ENCODE peak calls at places on chromosomes 13 and 19, in ten cellular contexts. One of them, this sample, is unnamed.
A peak's percentile ranks its signal among the peaks of the same experiment; 100 is the strongest.

GRCh38 chr19:35247526-35248309 is 1.1 kb upstream of the LSR start:
- DNase-seq in HepG2: peak; percentile 87
- DNase-seq in heart left ventricle: peak; percentile 51
- DNase-seq in K562: peak; percentile 92
- DNase-seq in esophagus squamous epithelium: no peak
- DNase-seq in uterus: no peak
- DNase-seq in right lobe of liver: peak; percentile 85
- DNase-seq in tibial nerve: no peak
- DNase-seq in body of pancreas: peak; percentile 96
- DNase-seq in Peyer's patch: peak; percentile 92
- DNase-seq in this sample: peak; percentile 86

GRCh38 chr19:14023404-14024235 is 4.3 kb upstream of the RLN3 start:
- DNase-seq in HepG2: peak; percentile 85
- DNase-seq in heart left ventricle: peak; percentile 46
- DNase-seq in K562: peak; percentile 87
- DNase-seq in esophagus squamous epithelium: no peak
- DNase-seq in uterus: peak; percentile 30
- DNase-seq in right lobe of liver: peak; percentile 72
- DNase-seq in tibial nerve: no peak
- DNase-seq in body of pancreas: peak; percentile 64
- DNase-seq in Peyer's patch: peak; percentile 72
- DNase-seq in this sample: no peak

GRCh38 chr13:20713751-20714150 is 10.3 kb downstream of the IL17D start:
- DNase-seq in HepG2: no peak
- DNase-seq in heart left ventricle: no peak
- DNase-seq in K562: no peak
- DNase-seq in esophagus squamous epithelium: no peak
- DNase-seq in uterus: no peak
- DNase-seq in right lobe of liver: no peak
- DNase-seq in tibial nerve: no peak
- DNase-seq in body of pancreas: no peak
- DNase-seq in Peyer's patch: no peak
- DNase-seq in this sample: no peak

GRCh38 chr19:46324277-46324676 is 22.6 kb upstream of the PPP5C start:
- DNase-seq in HepG2: no peak
- DNase-seq in heart left ventricle: no peak
- DNase-seq in K562: no peak
- DNase-seq in esophagus squamous epithelium: no peak
- DNase-seq in uterus: no peak
- DNase-seq in right lobe of liver: no peak
- DNase-seq in tibial nerve: no peak
- DNase-seq in body of pancreas: no peak
- DNase-seq in Peyer's patch: no peak
- DNase-seq in this sample: no peak

GRCh38 chr19:17582613-17583012 is 27.2 kb downstream of the COLGALT1 start:
- DNase-seq in HepG2: no peak
- DNase-seq in heart left ventricle: no peak
- DNase-seq in K562: no peak
- DNase-seq in esophagus squamous epithelium: no peak
- DNase-seq in uterus: no peak
- DNase-seq in right lobe of liver: no peak
- DNase-seq in tibial nerve: no peak
- DNase-seq in body of pancreas: no peak
- DNase-seq in Peyer's patch: no peak
- DNase-seq in this sample: no peak

GRCh38 chr13:80705371-80706163 is 364.6 kb upstream of the SPRY2 start:
- DNase-seq in HepG2: no peak
- DNase-seq in heart left ventricle: no peak
- DNase-seq in K562: no peak
- DNase-seq in esophagus squamous epithelium: no peak
- DNase-seq in uterus: no peak
- DNase-seq in right lobe of liver: no peak
- DNase-seq in tibial nerve: no peak
- DNase-seq in body of pancreas: no peak
- DNase-seq in Peyer's patch: no peak
- DNase-seq in this sample: no peak

GRCh38 chr13:52850396-52851152 is 2.1 kb upstream of the PCDH8 start:
- DNase-seq in HepG2: peak; percentile 25
- DNase-seq in heart left ventricle: peak; percentile 71
- DNase-seq in K562: peak; percentile 3
- DNase-seq in esophagus squamous epithelium: no peak
- DNase-seq in uterus: peak; percentile 26
- DNase-seq in right lobe of liver: peak; percentile 68
- DNase-seq in tibial nerve: peak; percentile 54
- DNase-seq in body of pancreas: peak; percentile 72
- DNase-seq in Peyer's patch: peak; percentile 62
- DNase-seq in this sample: peak; percentile 32

GRCh38 chr13:31920301-31920818 is 111.2 kb upstream of the FRY start:
- DNase-seq in HepG2: no peak
- DNase-seq in heart left ventricle: no peak
- DNase-seq in K562: no peak
- DNase-seq in esophagus squamous epithelium: no peak
- DNase-seq in uterus: no peak
- DNase-seq in right lobe of liver: no peak
- DNase-seq in tibial nerve: peak; percentile 21
- DNase-seq in body of pancreas: no peak
- DNase-seq in Peyer's patch: no peak
- DNase-seq in this sample: no peak

GRCh38 chr13:46716821-46717220 is 80.1 kb downstream of the ESD start:
- DNase-seq in HepG2: no peak
- DNase-seq in heart left ventricle: no peak
- DNase-seq in K562: no peak
- DNase-seq in esophagus squamous epithelium: no peak
- DNase-seq in uterus: no peak
- DNase-seq in right lobe of liver: no peak
- DNase-seq in tibial nerve: no peak
- DNase-seq in body of pancreas: no peak
- DNase-seq in Peyer's patch: no peak
- DNase-seq in this sample: no peak

DNA sequence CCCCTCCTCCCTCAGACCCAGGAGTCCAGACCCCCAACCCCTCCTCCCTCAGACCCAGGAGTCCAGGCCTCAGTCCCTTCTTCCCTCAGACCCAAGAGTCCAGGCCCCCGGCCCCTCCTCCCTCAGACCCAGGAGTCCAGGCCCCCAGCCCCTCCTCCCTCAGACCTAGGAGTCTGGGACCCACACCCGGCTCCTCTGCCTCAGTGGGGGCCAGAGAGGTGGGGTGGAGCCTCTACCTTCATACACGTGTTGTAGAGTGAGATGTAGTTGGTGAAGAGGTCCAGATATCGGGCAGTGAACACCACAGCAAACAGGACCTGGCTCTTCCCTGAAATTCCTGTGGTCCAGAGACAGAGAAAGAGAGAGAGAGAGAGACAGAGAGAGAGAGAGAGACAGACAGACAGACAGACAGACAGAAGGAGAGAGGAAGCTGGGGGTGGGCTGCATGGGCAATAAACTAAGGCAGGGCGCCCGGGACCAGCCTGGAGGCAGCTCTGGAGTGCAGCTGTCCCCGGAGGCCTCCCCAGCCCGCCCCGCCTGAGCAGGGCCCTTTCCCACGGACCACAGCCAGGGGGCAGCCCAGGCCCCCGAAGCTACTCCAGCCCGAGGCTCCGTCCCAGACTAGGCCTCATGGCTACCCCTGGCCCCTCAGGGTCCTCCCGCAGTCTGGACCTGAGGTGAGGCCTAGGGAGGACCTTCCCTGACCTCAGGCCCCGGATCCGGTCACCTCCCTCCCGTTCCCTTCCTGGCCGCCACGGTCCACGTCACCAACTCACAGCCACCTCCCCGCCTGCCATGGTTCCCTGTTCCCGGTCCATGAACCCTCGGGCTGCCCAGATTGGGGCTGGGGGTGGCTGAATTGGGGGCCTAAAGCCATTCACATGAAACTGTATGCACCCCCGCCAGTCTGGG is 907 bp downstream of the KDELR1 start:
- DNase-seq in HepG2: peak; percentile 44
- DNase-seq in heart left ventricle: peak; percentile 63
- DNase-seq in K562: peak; percentile 82
- DNase-seq in esophagus squamous epithelium: no peak
- DNase-seq in uterus: peak; percentile 42
- DNase-seq in right lobe of liver: peak; percentile 69
- DNase-seq in tibial nerve: peak; percentile 40
- DNase-seq in body of pancreas: peak; percentile 68
- DNase-seq in Peyer's patch: peak; percentile 79
- DNase-seq in this sample: peak; percentile 67
- TF ChIP-seq POLR2A in HepG2: peak; percentile 52
- TF ChIP-seq POLR2A in heart left ventricle: peak; percentile 11
- TF ChIP-seq POLR2A in K562: no peak
- TF ChIP-seq POLR2A in esophagus squamous epithelium: no peak
- TF ChIP-seq POLR2A in uterus: no peak
- TF ChIP-seq POLR2A in right lobe of liver: peak; percentile 23
- TF ChIP-seq POLR2A in tibial nerve: no peak
- TF ChIP-seq POLR2A in body of pancreas: peak; percentile 42
- TF ChIP-seq POLR2A in Peyer's patch: no peak
- TF ChIP-seq POLR2A in this sample: no peak

GRCh38 chr19:52532480-52532879 is 5.0 kb downstream of the ZNF808 start:
- DNase-seq in HepG2: no peak
- DNase-seq in heart left ventricle: no peak
- DNase-seq in K562: no peak
- DNase-seq in esophagus squamous epithelium: no peak
- DNase-seq in uterus: no peak
- DNase-seq in right lobe of liver: no peak
- DNase-seq in tibial nerve: no peak
- DNase-seq in body of pancreas: no peak
- DNase-seq in Peyer's patch: no peak
- DNase-seq in this sample: no peak
- H3K4me1 ChIP-seq in HepG2: peaks cover 10% of the 10 kb centered on the region
- H3K4me1 ChIP-seq in heart left ventricle: peaks cover 5% of the 10 kb centered on the region
- H3K4me1 ChIP-seq in K562: peaks cover 5% of the 10 kb centered on the region
- H3K4me1 ChIP-seq in esophagus squamous epithelium: peaks cover 38% of the 10 kb centered on the region
- H3K4me1 ChIP-seq in uterus: no peaks in the 10 kb centered on the region
- H3K4me1 ChIP-seq in right lobe of liver: no peaks in the 10 kb centered on the region
- H3K4me1 ChIP-seq in tibial nerve: peaks cover 6% of the 10 kb centered on the region
- H3K4me1 ChIP-seq in body of pancreas: peaks cover 16% of the 10 kb centered on the region
- H3K4me1 ChIP-seq in Peyer's patch: peaks cover 6% of the 10 kb centered on the region
- H3K4me1 ChIP-seq in this sample: no peaks in the 10 kb centered on the region

GRCh38 chr19:39533003-39533512 is 406 bp upstream of the EID2B start:
- DNase-seq in HepG2: no peak
- DNase-seq in heart left ventricle: no peak
- DNase-seq in K562: no peak
- DNase-seq in esophagus squamous epithelium: no peak
- DNase-seq in uterus: no peak
- DNase-seq in right lobe of liver: no peak
- DNase-seq in tibial nerve: no peak
- DNase-seq in body of pancreas: no peak
- DNase-seq in Peyer's patch: peak; percentile 25
- DNase-seq in this sample: no peak
- TF ChIP-seq POLR2A in HepG2: no peak
- TF ChIP-seq POLR2A in heart left ventricle: no peak
- TF ChIP-seq POLR2A in K562: no peak
- TF ChIP-seq POLR2A in esophagus squamous epithelium: no peak
- TF ChIP-seq POLR2A in uterus: no peak
- TF ChIP-seq POLR2A in right lobe of liver: no peak
- TF ChIP-seq POLR2A in tibial nerve: no peak
- TF ChIP-seq POLR2A in body of pancreas: no peak
- TF ChIP-seq POLR2A in Peyer's patch: no peak
- TF ChIP-seq POLR2A in this sample: no peak

GRCh38 chr13:98514268-98514667 is 62.6 kb downstream of the STK24 start:
- DNase-seq in HepG2: no peak
- DNase-seq in heart left ventricle: no peak
- DNase-seq in K562: no peak
- DNase-seq in esophagus squamous epithelium: no peak
- DNase-seq in uterus: no peak
- DNase-seq in right lobe of liver: no peak
- DNase-seq in tibial nerve: no peak
- DNase-seq in body of pancreas: no peak
- DNase-seq in Peyer's patch: no peak
- DNase-seq in this sample: no peak
- H3K4me1 ChIP-seq in HepG2: peaks cover 36% of the 10 kb centered on the region
- H3K4me1 ChIP-seq in heart left ventricle: peaks cover 18% of the 10 kb centered on the region
- H3K4me1 ChIP-seq in K562: peaks cover 15% of the 10 kb centered on the region
- H3K4me1 ChIP-seq in esophagus squamous epithelium: peaks cover 89% of the 10 kb centered on the region
- H3K4me1 ChIP-seq in uterus: peaks cover 5% of the 10 kb centered on the region
- H3K4me1 ChIP-seq in right lobe of liver: peaks cover 10% of the 10 kb centered on the region
- H3K4me1 ChIP-seq in tibial nerve: peaks cover 16% of the 10 kb centered on the region
- H3K4me1 ChIP-seq in body of pancreas: peaks cover 12% of the 10 kb centered on the region
- H3K4me1 ChIP-seq in Peyer's patch: no peaks in the 10 kb centered on the region
- H3K4me1 ChIP-seq in this sample: no peaks in the 10 kb centered on the region

DNA sequence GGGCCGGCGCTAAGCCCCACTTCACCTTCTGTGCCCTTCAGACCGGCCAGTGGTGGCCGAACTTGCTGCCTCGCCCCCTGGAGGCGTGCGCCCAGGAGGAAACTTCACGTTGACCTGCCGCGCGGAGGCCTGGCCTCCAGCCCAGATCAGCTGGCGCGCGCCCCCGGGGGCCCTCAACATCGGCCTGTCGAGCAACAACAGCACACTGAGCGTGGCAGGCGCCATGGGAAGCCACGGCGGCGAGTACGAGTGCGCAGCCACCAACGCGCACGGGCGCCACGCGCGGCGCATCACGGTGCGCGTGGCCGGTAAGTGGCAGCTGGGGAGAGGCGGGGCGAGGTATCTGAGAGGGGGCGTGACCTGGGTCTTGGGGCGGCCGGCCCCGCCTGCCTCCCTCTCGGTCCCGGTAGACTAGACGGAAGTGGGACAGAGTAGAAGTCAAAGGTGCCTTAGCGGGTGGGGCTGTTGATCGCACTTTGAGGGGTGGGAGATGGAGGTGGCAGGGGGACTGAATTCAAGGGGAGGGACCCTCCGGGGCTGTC is 5.6 kb downstream of the ICAM5 start:
- DNase-seq in HepG2: no peak
- DNase-seq in heart left ventricle: no peak
- DNase-seq in K562: no peak
- DNase-seq in esophagus squamous epithelium: no peak
- DNase-seq in uterus: no peak
- DNase-seq in right lobe of liver: peak; percentile 46
- DNase-seq in tibial nerve: no peak
- DNase-seq in body of pancreas: no peak
- DNase-seq in Peyer's patch: peak; percentile 88
- DNase-seq in this sample: no peak
- TF ChIP-seq POLR2A in HepG2: no peak
- TF ChIP-seq POLR2A in heart left ventricle: no peak
- TF ChIP-seq POLR2A in K562: peak; percentile 11
- TF ChIP-seq POLR2A in esophagus squamous epithelium: no peak
- TF ChIP-seq POLR2A in uterus: no peak
- TF ChIP-seq POLR2A in right lobe of liver: no peak
- TF ChIP-seq POLR2A in tibial nerve: no peak
- TF ChIP-seq POLR2A in body of pancreas: no peak
- TF ChIP-seq POLR2A in Peyer's patch: no peak
- TF ChIP-seq POLR2A in this sample: no peak

GRCh38 chr19:18749362-18750231 is 41.5 kb downstream of the COMP start:
- DNase-seq in HepG2: no peak
- DNase-seq in heart left ventricle: no peak
- DNase-seq in K562: no peak
- DNase-seq in esophagus squamous epithelium: no peak
- DNase-seq in uterus: no peak
- DNase-seq in right lobe of liver: no peak
- DNase-seq in tibial nerve: no peak
- DNase-seq in body of pancreas: no peak
- DNase-seq in Peyer's patch: no peak
- DNase-seq in this sample: no peak
- H3K4me1 ChIP-seq in HepG2: no peaks in the 10 kb centered on the region
- H3K4me1 ChIP-seq in heart left ventricle: no peaks in the 10 kb centered on the region
- H3K4me1 ChIP-seq in K562: peaks cover 42% of the 10 kb centered on the region
- H3K4me1 ChIP-seq in esophagus squamous epithelium: peaks cover 18% of the 10 kb centered on the region
- H3K4me1 ChIP-seq in uterus: no peaks in the 10 kb centered on the region
- H3K4me1 ChIP-seq in right lobe of liver: no peaks in the 10 kb centered on the region
- H3K4me1 ChIP-seq in tibial nerve: no peaks in the 10 kb centered on the region
- H3K4me1 ChIP-seq in body of pancreas: no peaks in the 10 kb centered on the region
- H3K4me1 ChIP-seq in Peyer's patch: no peaks in the 10 kb centered on the region
- H3K4me1 ChIP-seq in this sample: no peaks in the 10 kb centered on the region

This sample was measured in breast epithelium.